ENCODE peak calls at places on chromosomes 13 and 19, in five cellular contexts. T, Z, Y, F and U are unnamed samples.

GRCh38 chr19:4597975-4598671 is 38.6 kb upstream of the SEMA6B start:
- DNase-seq in Y (no peak), F (peak), T (peak), Z (no peak), U (peak)

GRCh38 chr19:38740932-38741331 is 3.3 kb downstream of the CAPN12 start:
- DNase-seq in F (no peak), Y (no peak), Z (no peak), T (no peak), U (no peak)

GRCh38 chr19:13983213-13983889 is 22.8 kb downstream of the RFX1 start:
- DNase-seq in F (no peak), Z (no peak), Y (no peak), T (no peak), U (no peak)

GRCh38 chr13:113804017-113804702 is 45.1 kb downstream of the TMEM255B start:
- DNase-seq in F (no peak), Z (no peak), Y (no peak), T (no peak), U (no peak)

GRCh38 chr19:48635263-48635965 is 1.8 kb downstream of the DBP start:
- DNase-seq in T (peak), F (peak), Y (no peak), Z (no peak), U (peak)

GRCh38 chr19:48364564-48365363 is 597 bp downstream of the SYNGR4 start:
- DNase-seq in Z (no peak), Y (no peak), F (no peak), T (no peak), U (peak)

GRCh38 chr13:96090240-96091101 is 564 bp downstream of the HS6ST3 start:
- DNase-seq in Y (no peak), Z (no peak), F (peak), T (peak), U (peak)

GRCh38 chr19:30479231-30479630 is 107.0 kb downstream of the ZNF536 start:
- DNase-seq in F (no peak), Y (no peak), T (no peak), Z (no peak), U (no peak)

GRCh38 chr19:8638078-8638619 is 7.7 kb downstream of the NFILZ start:
- DNase-seq in F (no peak), T (no peak), Y (no peak), Z (peak), U (peak)

GRCh38 chr13:94093652-94094310 is 385.7 kb downstream of the DCT start:
- DNase-seq in F (no peak), Z (peak), Y (no peak), T (no peak), U (no peak)

GRCh38 chr19:39765091-39766076 is 13.3 kb upstream of the LEUTX start:
- DNase-seq in Y (peak), F (peak), T (no peak), Z (peak), U (peak)

GRCh38 chr13:109275390-109275789 is 511.0 kb downstream of the IRS2 start:
- DNase-seq in Y (no peak), F (no peak), T (no peak), Z (no peak), U (no peak)

GRCh38 chr19:53906211-53907192 is 2.6 kb upstream of the CACNG7 start:
- DNase-seq in F (peak), Y (no peak), Z (peak), T (peak), U (no peak)

GRCh38 chr13:21638319-21639282 is 32.3 kb upstream of the FGF9 start:
- DNase-seq in Z (peak), Y (peak), T (no peak), F (peak), U (no peak)

GRCh38 chr19:18995804-18996241 is 37.5 kb downstream of the SUGP2 start:
- DNase-seq in F (peak), Z (peak), Y (peak), T (peak), U (peak)

GRCh38 chr19:54448037-54448773 is 794 bp upstream of the LENG8 start:
- DNase-seq in T (no peak), Y (peak), Z (peak), F (peak), U (peak)

GRCh38 chr13:108120332-108120731 is 95.0 kb downstream of the LIG4 start:
- DNase-seq in T (no peak), Y (no peak), F (no peak), Z (no peak), U (no peak)

GRCh38 chr19:30411714-30412113 is 39.5 kb downstream of the ZNF536 start:
- DNase-seq in F (no peak), Z (no peak), T (no peak), Y (no peak), U (no peak)

GRCh38 chr13:91776650-91777193 is 378.3 kb downstream of the GPC5 start:
- DNase-seq in F (no peak), T (no peak), Z (no peak), Y (no peak), U (no peak)

GRCh38 chr13:42970824-42971669 is 21.0 kb downstream of the EPSTI1 start:
- DNase-seq in T (no peak), Z (peak), Y (peak), F (peak), U (peak)

GRCh38 chr13:18233783-18234299 is 947.8 kb downstream of the TUBA3C start:
- DNase-seq in T (no peak), Y (no peak), F (no peak), Z (no peak), U (no peak)

GRCh38 chr13:75263741-75264407 is 218.1 kb downstream of the TBC1D4 start:
- DNase-seq in F (no peak), T (no peak), Y (peak), Z (peak), U (no peak)

GRCh38 chr19:16889429-16889882 is 657 bp downstream of the F2RL3 start:
- DNase-seq in T (peak), Z (no peak), F (no peak), Y (no peak), U (no peak)

GRCh38 chr19:14901675-14902260 is 15.8 kb upstream of the OR7A17 start:
- DNase-seq in F (no peak), Y (peak), T (no peak), Z (peak), U (no peak)